ENCODE peak calls at places on chromosomes 2 and 18, in five cellular contexts. One of them, this sample, is unnamed.

GRCh38 chr18:44771957-44772917 is 91.5 kb downstream of the SETBP1 start:
- DNase-seq in activated naive CD8-positive, alpha-beta T cell treated with anti-CD3 and anti-CD28 coated beads, Interleukin-2, amount 50 U/mL, for 24 hours: no peak
- DNase-seq in GM12892: no peak
- DNase-seq in A172: no peak
- DNase-seq in left cardiac atrium: peak; percentile 43
- DNase-seq in this sample: no peak

GRCh38 chr18:12254137-12254819 is at the start of gene CIDEA:
- DNase-seq in A172: no peak
- DNase-seq in GM12892: no peak
- DNase-seq in left cardiac atrium: no peak
- DNase-seq in activated naive CD8-positive, alpha-beta T cell treated with anti-CD3 and anti-CD28 coated beads, Interleukin-2, amount 50 U/mL, for 24 hours: no peak
- DNase-seq in this sample: no peak

GRCh38 chr18:54020971-54021370 is 203.5 kb downstream of the MBD2 start:
- DNase-seq in A172: no peak
- DNase-seq in left cardiac atrium: no peak
- DNase-seq in activated naive CD8-positive, alpha-beta T cell treated with anti-CD3 and anti-CD28 coated beads, Interleukin-2, amount 50 U/mL, for 24 hours: no peak
- DNase-seq in GM12892: no peak
- DNase-seq in this sample: no peak

GRCh38 chr2:133271105-133271504 is 297.2 kb downstream of the NCKAP5 start:
- DNase-seq in GM12892: no peak
- DNase-seq in A172: no peak
- DNase-seq in activated naive CD8-positive, alpha-beta T cell treated with anti-CD3 and anti-CD28 coated beads, Interleukin-2, amount 50 U/mL, for 24 hours: no peak
- DNase-seq in left cardiac atrium: no peak
- DNase-seq in this sample: no peak

GRCh38 chr2:150122871-150123588 is 364.4 kb downstream of the RND3 start:
- DNase-seq in GM12892: no peak
- DNase-seq in activated naive CD8-positive, alpha-beta T cell treated with anti-CD3 and anti-CD28 coated beads, Interleukin-2, amount 50 U/mL, for 24 hours: no peak
- DNase-seq in left cardiac atrium: no peak
- DNase-seq in A172: peak; percentile 76
- DNase-seq in this sample: no peak

GRCh38 chr2:69926849-69927515 is 12.1 kb downstream of the MXD1 start:
- DNase-seq in activated naive CD8-positive, alpha-beta T cell treated with anti-CD3 and anti-CD28 coated beads, Interleukin-2, amount 50 U/mL, for 24 hours: no peak
- DNase-seq in GM12892: no peak
- DNase-seq in left cardiac atrium: no peak
- DNase-seq in A172: no peak
- DNase-seq in this sample: no peak

GRCh38 chr2:4091869-4092268 is 388.5 kb downstream of the DCDC2C start:
- DNase-seq in left cardiac atrium: no peak
- DNase-seq in activated naive CD8-positive, alpha-beta T cell treated with anti-CD3 and anti-CD28 coated beads, Interleukin-2, amount 50 U/mL, for 24 hours: no peak
- DNase-seq in GM12892: no peak
- DNase-seq in A172: no peak
- DNase-seq in this sample: no peak

GRCh38 chr2:106108791-106109190 is 85.3 kb downstream of the UXS1 start:
- DNase-seq in left cardiac atrium: no peak
- DNase-seq in GM12892: no peak
- DNase-seq in A172: no peak
- DNase-seq in activated naive CD8-positive, alpha-beta T cell treated with anti-CD3 and anti-CD28 coated beads, Interleukin-2, amount 50 U/mL, for 24 hours: no peak
- DNase-seq in this sample: no peak

GRCh38 chr18:76619342-76620315 is 124.6 kb upstream of the ZNF516 start:
- DNase-seq in activated naive CD8-positive, alpha-beta T cell treated with anti-CD3 and anti-CD28 coated beads, Interleukin-2, amount 50 U/mL, for 24 hours: no peak
- DNase-seq in left cardiac atrium: peak; percentile 62
- DNase-seq in GM12892: no peak
- DNase-seq in A172: no peak
- DNase-seq in this sample: no peak

GRCh38 chr2:232438951-232439757 is 16.8 kb upstream of the ALPI start:
- DNase-seq in A172: peak; percentile 27
- DNase-seq in left cardiac atrium: no peak
- DNase-seq in activated naive CD8-positive, alpha-beta T cell treated with anti-CD3 and anti-CD28 coated beads, Interleukin-2, amount 50 U/mL, for 24 hours: peak; percentile 57
- DNase-seq in GM12892: peak; percentile 35
- DNase-seq in this sample: no peak

GRCh38 chr2:32711219-32711618 is 83.4 kb downstream of the TTC27 start:
- DNase-seq in GM12892: no peak
- DNase-seq in A172: peak; percentile 63
- DNase-seq in activated naive CD8-positive, alpha-beta T cell treated with anti-CD3 and anti-CD28 coated beads, Interleukin-2, amount 50 U/mL, for 24 hours: no peak
- DNase-seq in left cardiac atrium: no peak
- DNase-seq in this sample: no peak

GRCh38 chr2:44358498-44358897 is 2.8 kb downstream of the PREPL start:
- DNase-seq in GM12892: peak; percentile 13
- DNase-seq in A172: peak; percentile 67
- DNase-seq in left cardiac atrium: no peak
- DNase-seq in activated naive CD8-positive, alpha-beta T cell treated with anti-CD3 and anti-CD28 coated beads, Interleukin-2, amount 50 U/mL, for 24 hours: peak; percentile 72
- DNase-seq in this sample: no peak

GRCh38 chr2:7766302-7766701 is 849.1 kb downstream of the RNF144A start:
- DNase-seq in left cardiac atrium: no peak
- DNase-seq in A172: no peak
- DNase-seq in GM12892: no peak
- DNase-seq in activated naive CD8-positive, alpha-beta T cell treated with anti-CD3 and anti-CD28 coated beads, Interleukin-2, amount 50 U/mL, for 24 hours: no peak
- DNase-seq in this sample: no peak

GRCh38 chr18:79941473-79942119 is 9.9 kb downstream of the SLC66A2 start:
- DNase-seq in activated naive CD8-positive, alpha-beta T cell treated with anti-CD3 and anti-CD28 coated beads, Interleukin-2, amount 50 U/mL, for 24 hours: no peak
- DNase-seq in left cardiac atrium: no peak
- DNase-seq in GM12892: no peak
- DNase-seq in A172: no peak
- DNase-seq in this sample: no peak

GRCh38 chr2:235811446-235812184 is 317.8 kb downstream of the AGAP1 start:
- DNase-seq in A172: no peak
- DNase-seq in activated naive CD8-positive, alpha-beta T cell treated with anti-CD3 and anti-CD28 coated beads, Interleukin-2, amount 50 U/mL, for 24 hours: no peak
- DNase-seq in left cardiac atrium: no peak
- DNase-seq in GM12892: no peak
- DNase-seq in this sample: no peak

GRCh38 chr18:51072586-51073303 is 42.7 kb downstream of the SMAD4 start:
- DNase-seq in GM12892: no peak
- DNase-seq in left cardiac atrium: no peak
- DNase-seq in A172: no peak
- DNase-seq in activated naive CD8-positive, alpha-beta T cell treated with anti-CD3 and anti-CD28 coated beads, Interleukin-2, amount 50 U/mL, for 24 hours: no peak
- DNase-seq in this sample: no peak

GRCh38 chr2:237705225-237705524 is 77.8 kb downstream of the LRRFIP1 start:
- DNase-seq in A172: peak; percentile 47
- DNase-seq in activated naive CD8-positive, alpha-beta T cell treated with anti-CD3 and anti-CD28 coated beads, Interleukin-2, amount 50 U/mL, for 24 hours: no peak
- DNase-seq in left cardiac atrium: no peak
- DNase-seq in GM12892: no peak
- DNase-seq in this sample: no peak

GRCh38 chr18:50203801-50204604 is 9.1 kb upstream of the MYO5B start:
- DNase-seq in activated naive CD8-positive, alpha-beta T cell treated with anti-CD3 and anti-CD28 coated beads, Interleukin-2, amount 50 U/mL, for 24 hours: peak; percentile 20
- DNase-seq in A172: peak; percentile 21
- DNase-seq in left cardiac atrium: no peak
- DNase-seq in GM12892: no peak
- DNase-seq in this sample: no peak

GRCh38 chr2:8638327-8638726 is 43.5 kb upstream of the ID2 start:
- DNase-seq in left cardiac atrium: no peak
- DNase-seq in A172: no peak
- DNase-seq in activated naive CD8-positive, alpha-beta T cell treated with anti-CD3 and anti-CD28 coated beads, Interleukin-2, amount 50 U/mL, for 24 hours: no peak
- DNase-seq in GM12892: no peak
- DNase-seq in this sample: no peak